ENCODE peak calls at places on chromosomes 3 and 15, in eight cellular contexts. One of them, this sample, is unnamed.

GRCh38 chr15:42612367-42612912 is 37.0 kb downstream of the STARD9 start:
- DNase-seq in RWPE1: no peak
- DNase-seq in hepatic stellate cell: no peak
- DNase-seq in stimulated activated naive B cell treated with anti-CD40 and anti-IgM and Interleukin-4, amounts not matched to agents 10 μg/mL and 1 μg/mL and 100 μg/mL, for 72 hours: no peak
- DNase-seq in neural crest cell: no peak
- DNase-seq in T-cell: no peak
- DNase-seq in NCI-H345: no peak
- DNase-seq in activated gamma-delta T cell treated with Interleukin-2 at 50 U/mL for 16 hours: no peak
- DNase-seq in this sample: no peak

GRCh38 chr3:17157713-17158112 is 273.0 kb downstream of the PLCL2 start:
- DNase-seq in T-cell: no peak
- DNase-seq in hepatic stellate cell: peak
- DNase-seq in activated gamma-delta T cell treated with Interleukin-2 at 50 U/mL for 16 hours: no peak
- DNase-seq in neural crest cell: no peak
- DNase-seq in stimulated activated naive B cell treated with anti-CD40 and anti-IgM and Interleukin-4, amounts not matched to agents 10 μg/mL and 1 μg/mL and 100 μg/mL, for 72 hours: no peak
- DNase-seq in RWPE1: no peak
- DNase-seq in NCI-H345: no peak
- DNase-seq in this sample: no peak

GRCh38 chr3:27560484-27561056 is 76.4 kb upstream of the SLC4A7 start:
- DNase-seq in T-cell: no peak
- DNase-seq in hepatic stellate cell: no peak
- DNase-seq in activated gamma-delta T cell treated with Interleukin-2 at 50 U/mL for 16 hours: no peak
- DNase-seq in RWPE1: no peak
- DNase-seq in NCI-H345: no peak
- DNase-seq in stimulated activated naive B cell treated with anti-CD40 and anti-IgM and Interleukin-4, amounts not matched to agents 10 μg/mL and 1 μg/mL and 100 μg/mL, for 72 hours: no peak
- DNase-seq in neural crest cell: no peak
- DNase-seq in this sample: no peak

GRCh38 chr3:197749315-197749600 is 425 bp upstream of the FYTTD1 start:
- DNase-seq in stimulated activated naive B cell treated with anti-CD40 and anti-IgM and Interleukin-4, amounts not matched to agents 10 μg/mL and 1 μg/mL and 100 μg/mL, for 72 hours: peak
- DNase-seq in RWPE1: peak
- DNase-seq in hepatic stellate cell: peak
- DNase-seq in neural crest cell: no peak
- DNase-seq in NCI-H345: peak
- DNase-seq in activated gamma-delta T cell treated with Interleukin-2 at 50 U/mL for 16 hours: peak
- DNase-seq in T-cell: peak
- DNase-seq in this sample: no peak

GRCh38 chr3:126514161-126514560 is 3.4 kb downstream of the UROC1 start:
- DNase-seq in RWPE1: no peak
- DNase-seq in T-cell: no peak
- DNase-seq in neural crest cell: no peak
- DNase-seq in hepatic stellate cell: no peak
- DNase-seq in NCI-H345: no peak
- DNase-seq in stimulated activated naive B cell treated with anti-CD40 and anti-IgM and Interleukin-4, amounts not matched to agents 10 μg/mL and 1 μg/mL and 100 μg/mL, for 72 hours: no peak
- DNase-seq in activated gamma-delta T cell treated with Interleukin-2 at 50 U/mL for 16 hours: no peak
- DNase-seq in this sample: no peak

GRCh38 chr3:145936986-145937385 is 224.0 kb downstream of the PLOD2 start:
- DNase-seq in NCI-H345: no peak
- DNase-seq in RWPE1: no peak
- DNase-seq in T-cell: no peak
- DNase-seq in activated gamma-delta T cell treated with Interleukin-2 at 50 U/mL for 16 hours: no peak
- DNase-seq in hepatic stellate cell: no peak
- DNase-seq in neural crest cell: no peak
- DNase-seq in stimulated activated naive B cell treated with anti-CD40 and anti-IgM and Interleukin-4, amounts not matched to agents 10 μg/mL and 1 μg/mL and 100 μg/mL, for 72 hours: no peak
- DNase-seq in this sample: no peak

GRCh38 chr3:123119802-123120201 is 53.0 kb downstream of the PDIA5 start:
- DNase-seq in RWPE1: no peak
- DNase-seq in neural crest cell: no peak
- DNase-seq in hepatic stellate cell: no peak
- DNase-seq in activated gamma-delta T cell treated with Interleukin-2 at 50 U/mL for 16 hours: no peak
- DNase-seq in NCI-H345: no peak
- DNase-seq in T-cell: no peak
- DNase-seq in stimulated activated naive B cell treated with anti-CD40 and anti-IgM and Interleukin-4, amounts not matched to agents 10 μg/mL and 1 μg/mL and 100 μg/mL, for 72 hours: no peak
- DNase-seq in this sample: no peak

GRCh38 chr3:57048052-57048671 is 12.3 kb upstream of the SPATA12 start:
- DNase-seq in stimulated activated naive B cell treated with anti-CD40 and anti-IgM and Interleukin-4, amounts not matched to agents 10 μg/mL and 1 μg/mL and 100 μg/mL, for 72 hours: no peak
- DNase-seq in hepatic stellate cell: no peak
- DNase-seq in NCI-H345: peak
- DNase-seq in RWPE1: no peak
- DNase-seq in neural crest cell: no peak
- DNase-seq in T-cell: no peak
- DNase-seq in activated gamma-delta T cell treated with Interleukin-2 at 50 U/mL for 16 hours: no peak
- DNase-seq in this sample: no peak

GRCh38 chr3:151726016-151726415 is 7.7 kb upstream of the AADACL2 start:
- DNase-seq in RWPE1: no peak
- DNase-seq in T-cell: no peak
- DNase-seq in stimulated activated naive B cell treated with anti-CD40 and anti-IgM and Interleukin-4, amounts not matched to agents 10 μg/mL and 1 μg/mL and 100 μg/mL, for 72 hours: no peak
- DNase-seq in hepatic stellate cell: no peak
- DNase-seq in activated gamma-delta T cell treated with Interleukin-2 at 50 U/mL for 16 hours: no peak
- DNase-seq in NCI-H345: no peak
- DNase-seq in neural crest cell: no peak
- DNase-seq in this sample: no peak

GRCh38 chr3:100007313-100007712 is 107.0 kb downstream of the FILIP1L start:
- DNase-seq in neural crest cell: no peak
- DNase-seq in RWPE1: no peak
- DNase-seq in stimulated activated naive B cell treated with anti-CD40 and anti-IgM and Interleukin-4, amounts not matched to agents 10 μg/mL and 1 μg/mL and 100 μg/mL, for 72 hours: no peak
- DNase-seq in activated gamma-delta T cell treated with Interleukin-2 at 50 U/mL for 16 hours: no peak
- DNase-seq in hepatic stellate cell: no peak
- DNase-seq in NCI-H345: no peak
- DNase-seq in T-cell: no peak
- DNase-seq in this sample: no peak

GRCh38 chr3:67402873-67403272 is 251.5 kb downstream of the SUCLG2 start:
- DNase-seq in hepatic stellate cell: no peak
- DNase-seq in RWPE1: no peak
- DNase-seq in stimulated activated naive B cell treated with anti-CD40 and anti-IgM and Interleukin-4, amounts not matched to agents 10 μg/mL and 1 μg/mL and 100 μg/mL, for 72 hours: no peak
- DNase-seq in T-cell: no peak
- DNase-seq in neural crest cell: no peak
- DNase-seq in NCI-H345: no peak
- DNase-seq in activated gamma-delta T cell treated with Interleukin-2 at 50 U/mL for 16 hours: no peak
- DNase-seq in this sample: no peak

GRCh38 chr15:92109485-92109884 is 256.0 kb downstream of the SLCO3A1 start:
- DNase-seq in activated gamma-delta T cell treated with Interleukin-2 at 50 U/mL for 16 hours: no peak
- DNase-seq in neural crest cell: no peak
- DNase-seq in NCI-H345: peak
- DNase-seq in stimulated activated naive B cell treated with anti-CD40 and anti-IgM and Interleukin-4, amounts not matched to agents 10 μg/mL and 1 μg/mL and 100 μg/mL, for 72 hours: no peak
- DNase-seq in RWPE1: no peak
- DNase-seq in T-cell: no peak
- DNase-seq in hepatic stellate cell: no peak
- DNase-seq in this sample: no peak

GRCh38 chr15:60128000-60128376 is 123.9 kb downstream of the FOXB1 start:
- DNase-seq in stimulated activated naive B cell treated with anti-CD40 and anti-IgM and Interleukin-4, amounts not matched to agents 10 μg/mL and 1 μg/mL and 100 μg/mL, for 72 hours: no peak
- DNase-seq in T-cell: no peak
- DNase-seq in NCI-H345: no peak
- DNase-seq in RWPE1: no peak
- DNase-seq in hepatic stellate cell: no peak
- DNase-seq in neural crest cell: no peak
- DNase-seq in activated gamma-delta T cell treated with Interleukin-2 at 50 U/mL for 16 hours: no peak
- DNase-seq in this sample: no peak

GRCh38 chr3:73490453-73491311 is 134.1 kb downstream of the PDZRN3 start:
- DNase-seq in RWPE1: no peak
- DNase-seq in activated gamma-delta T cell treated with Interleukin-2 at 50 U/mL for 16 hours: no peak
- DNase-seq in T-cell: no peak
- DNase-seq in NCI-H345: no peak
- DNase-seq in hepatic stellate cell: no peak
- DNase-seq in stimulated activated naive B cell treated with anti-CD40 and anti-IgM and Interleukin-4, amounts not matched to agents 10 μg/mL and 1 μg/mL and 100 μg/mL, for 72 hours: no peak
- DNase-seq in neural crest cell: no peak
- DNase-seq in this sample: no peak

GRCh38 chr3:141797167-141797773 is 34.1 kb downstream of the GRK7 start:
- DNase-seq in activated gamma-delta T cell treated with Interleukin-2 at 50 U/mL for 16 hours: peak
- DNase-seq in RWPE1: no peak
- DNase-seq in NCI-H345: no peak
- DNase-seq in stimulated activated naive B cell treated with anti-CD40 and anti-IgM and Interleukin-4, amounts not matched to agents 10 μg/mL and 1 μg/mL and 100 μg/mL, for 72 hours: peak
- DNase-seq in hepatic stellate cell: peak
- DNase-seq in T-cell: no peak
- DNase-seq in neural crest cell: peak
- DNase-seq in this sample: no peak

GRCh38 chr3:160038862-160039562 is 50.4 kb downstream of the IL12A start:
- DNase-seq in RWPE1: no peak
- DNase-seq in T-cell: no peak
- DNase-seq in neural crest cell: peak
- DNase-seq in hepatic stellate cell: no peak
- DNase-seq in stimulated activated naive B cell treated with anti-CD40 and anti-IgM and Interleukin-4, amounts not matched to agents 10 μg/mL and 1 μg/mL and 100 μg/mL, for 72 hours: peak
- DNase-seq in NCI-H345: peak
- DNase-seq in activated gamma-delta T cell treated with Interleukin-2 at 50 U/mL for 16 hours: no peak
- DNase-seq in this sample: no peak

GRCh38 chr3:8622873-8623725 is 21.5 kb downstream of the SSUH2 start:
- DNase-seq in hepatic stellate cell: peak
- DNase-seq in T-cell: no peak
- DNase-seq in NCI-H345: peak
- DNase-seq in activated gamma-delta T cell treated with Interleukin-2 at 50 U/mL for 16 hours: no peak
- DNase-seq in RWPE1: peak
- DNase-seq in neural crest cell: peak
- DNase-seq in stimulated activated naive B cell treated with anti-CD40 and anti-IgM and Interleukin-4, amounts not matched to agents 10 μg/mL and 1 μg/mL and 100 μg/mL, for 72 hours: peak
- DNase-seq in this sample: peak

GRCh38 chr3:171654809-171655208 is 155.5 kb downstream of the PLD1 start:
- DNase-seq in activated gamma-delta T cell treated with Interleukin-2 at 50 U/mL for 16 hours: no peak
- DNase-seq in RWPE1: peak
- DNase-seq in NCI-H345: no peak
- DNase-seq in neural crest cell: no peak
- DNase-seq in hepatic stellate cell: no peak
- DNase-seq in stimulated activated naive B cell treated with anti-CD40 and anti-IgM and Interleukin-4, amounts not matched to agents 10 μg/mL and 1 μg/mL and 100 μg/mL, for 72 hours: no peak
- DNase-seq in T-cell: no peak
- DNase-seq in this sample: no peak

GRCh38 chr3:14428087-14429067 is 26.0 kb downstream of the SLC6A6 start:
- DNase-seq in activated gamma-delta T cell treated with Interleukin-2 at 50 U/mL for 16 hours: no peak
- DNase-seq in T-cell: no peak
- DNase-seq in neural crest cell: no peak
- DNase-seq in stimulated activated naive B cell treated with anti-CD40 and anti-IgM and Interleukin-4, amounts not matched to agents 10 μg/mL and 1 μg/mL and 100 μg/mL, for 72 hours: peak
- DNase-seq in RWPE1: no peak
- DNase-seq in hepatic stellate cell: no peak
- DNase-seq in NCI-H345: no peak
- DNase-seq in this sample: no peak

GRCh38 chr3:36941658-36942057 is 3.2 kb downstream of the TRANK1 start:
- DNase-seq in activated gamma-delta T cell treated with Interleukin-2 at 50 U/mL for 16 hours: no peak
- DNase-seq in T-cell: no peak
- DNase-seq in hepatic stellate cell: no peak
- DNase-seq in NCI-H345: no peak
- DNase-seq in stimulated activated naive B cell treated with anti-CD40 and anti-IgM and Interleukin-4, amounts not matched to agents 10 μg/mL and 1 μg/mL and 100 μg/mL, for 72 hours: no peak
- DNase-seq in neural crest cell: no peak
- DNase-seq in RWPE1: no peak
- DNase-seq in this sample: no peak

GRCh38 chr3:141366285-141367037 is 1.8 kb upstream of the ZBTB38 start:
- DNase-seq in hepatic stellate cell: peak
- DNase-seq in RWPE1: peak
- DNase-seq in T-cell: no peak
- DNase-seq in activated gamma-delta T cell treated with Interleukin-2 at 50 U/mL for 16 hours: no peak
- DNase-seq in neural crest cell: no peak
- DNase-seq in stimulated activated naive B cell treated with anti-CD40 and anti-IgM and Interleukin-4, amounts not matched to agents 10 μg/mL and 1 μg/mL and 100 μg/mL, for 72 hours: no peak
- DNase-seq in NCI-H345: no peak
- DNase-seq in this sample: no peak

GRCh38 chr3:133991209-133991608 is 38.5 kb downstream of the SLCO2A1 start:
- DNase-seq in stimulated activated naive B cell treated with anti-CD40 and anti-IgM and Interleukin-4, amounts not matched to agents 10 μg/mL and 1 μg/mL and 100 μg/mL, for 72 hours: no peak
- DNase-seq in NCI-H345: no peak
- DNase-seq in hepatic stellate cell: no peak
- DNase-seq in activated gamma-delta T cell treated with Interleukin-2 at 50 U/mL for 16 hours: no peak
- DNase-seq in neural crest cell: no peak
- DNase-seq in RWPE1: peak
- DNase-seq in T-cell: no peak
- DNase-seq in this sample: no peak

GRCh38 chr3:107979538-107979937 is 111.3 kb downstream of the CD47 start:
- DNase-seq in RWPE1: no peak
- DNase-seq in activated gamma-delta T cell treated with Interleukin-2 at 50 U/mL for 16 hours: no peak
- DNase-seq in NCI-H345: no peak
- DNase-seq in T-cell: no peak
- DNase-seq in stimulated activated naive B cell treated with anti-CD40 and anti-IgM and Interleukin-4, amounts not matched to agents 10 μg/mL and 1 μg/mL and 100 μg/mL, for 72 hours: no peak
- DNase-seq in hepatic stellate cell: no peak
- DNase-seq in neural crest cell: no peak
- DNase-seq in this sample: no peak

GRCh38 chr15:68620721-68621528 is 42.1 kb downstream of the CORO2B start:
- DNase-seq in activated gamma-delta T cell treated with Interleukin-2 at 50 U/mL for 16 hours: no peak
- DNase-seq in stimulated activated naive B cell treated with anti-CD40 and anti-IgM and Interleukin-4, amounts not matched to agents 10 μg/mL and 1 μg/mL and 100 μg/mL, for 72 hours: no peak
- DNase-seq in T-cell: no peak
- DNase-seq in neural crest cell: no peak
- DNase-seq in RWPE1: no peak
- DNase-seq in hepatic stellate cell: peak
- DNase-seq in NCI-H345: peak
- DNase-seq in this sample: no peak

GRCh38 chr3:191919627-191920026 is 458.7 kb downstream of the PYDC2 start:
- DNase-seq in stimulated activated naive B cell treated with anti-CD40 and anti-IgM and Interleukin-4, amounts not matched to agents 10 μg/mL and 1 μg/mL and 100 μg/mL, for 72 hours: no peak
- DNase-seq in RWPE1: no peak
- DNase-seq in neural crest cell: no peak
- DNase-seq in T-cell: no peak
- DNase-seq in hepatic stellate cell: no peak
- DNase-seq in NCI-H345: no peak
- DNase-seq in activated gamma-delta T cell treated with Interleukin-2 at 50 U/mL for 16 hours: no peak
- DNase-seq in this sample: no peak

GRCh38 chr3:183253961-183254815 is 1.1 kb downstream of the B3GNT5 start:
- DNase-seq in stimulated activated naive B cell treated with anti-CD40 and anti-IgM and Interleukin-4, amounts not matched to agents 10 μg/mL and 1 μg/mL and 100 μg/mL, for 72 hours: peak
- DNase-seq in NCI-H345: peak
- DNase-seq in T-cell: no peak
- DNase-seq in hepatic stellate cell: no peak
- DNase-seq in RWPE1: no peak
- DNase-seq in neural crest cell: peak
- DNase-seq in activated gamma-delta T cell treated with Interleukin-2 at 50 U/mL for 16 hours: no peak
- DNase-seq in this sample: no peak

GRCh38 chr3:188046561-188047213 is 107.3 kb upstream of the LPP start:
- DNase-seq in hepatic stellate cell: no peak
- DNase-seq in activated gamma-delta T cell treated with Interleukin-2 at 50 U/mL for 16 hours: no peak
- DNase-seq in T-cell: no peak
- DNase-seq in neural crest cell: no peak
- DNase-seq in stimulated activated naive B cell treated with anti-CD40 and anti-IgM and Interleukin-4, amounts not matched to agents 10 μg/mL and 1 μg/mL and 100 μg/mL, for 72 hours: no peak
- DNase-seq in RWPE1: no peak
- DNase-seq in NCI-H345: no peak
- DNase-seq in this sample: no peak

GRCh38 chr3:179666436-179667035 is 13.7 kb downstream of the USP13 start:
- DNase-seq in activated gamma-delta T cell treated with Interleukin-2 at 50 U/mL for 16 hours: no peak
- DNase-seq in stimulated activated naive B cell treated with anti-CD40 and anti-IgM and Interleukin-4, amounts not matched to agents 10 μg/mL and 1 μg/mL and 100 μg/mL, for 72 hours: no peak
- DNase-seq in NCI-H345: peak
- DNase-seq in T-cell: no peak
- DNase-seq in neural crest cell: no peak
- DNase-seq in RWPE1: no peak
- DNase-seq in hepatic stellate cell: no peak
- DNase-seq in this sample: no peak

GRCh38 chr3:117868766-117869165 is 1159.2 kb downstream of the TUSC7 start:
- DNase-seq in neural crest cell: no peak
- DNase-seq in activated gamma-delta T cell treated with Interleukin-2 at 50 U/mL for 16 hours: no peak
- DNase-seq in hepatic stellate cell: no peak
- DNase-seq in stimulated activated naive B cell treated with anti-CD40 and anti-IgM and Interleukin-4, amounts not matched to agents 10 μg/mL and 1 μg/mL and 100 μg/mL, for 72 hours: no peak
- DNase-seq in NCI-H345: no peak
- DNase-seq in T-cell: no peak
- DNase-seq in RWPE1: no peak
- DNase-seq in this sample: no peak

GRCh38 chr3:71585126-71585525 is 1.6 kb upstream of the FOXP1 start:
- DNase-seq in stimulated activated naive B cell treated with anti-CD40 and anti-IgM and Interleukin-4, amounts not matched to agents 10 μg/mL and 1 μg/mL and 100 μg/mL, for 72 hours: peak
- DNase-seq in RWPE1: no peak
- DNase-seq in T-cell: no peak
- DNase-seq in NCI-H345: no peak
- DNase-seq in activated gamma-delta T cell treated with Interleukin-2 at 50 U/mL for 16 hours: no peak
- DNase-seq in hepatic stellate cell: no peak
- DNase-seq in neural crest cell: no peak
- DNase-seq in this sample: no peak

GRCh38 chr3:184345678-184346144 is 8.3 kb downstream of the FAM131A start:
- DNase-seq in stimulated activated naive B cell treated with anti-CD40 and anti-IgM and Interleukin-4, amounts not matched to agents 10 μg/mL and 1 μg/mL and 100 μg/mL, for 72 hours: no peak
- DNase-seq in NCI-H345: peak
- DNase-seq in activated gamma-delta T cell treated with Interleukin-2 at 50 U/mL for 16 hours: no peak
- DNase-seq in neural crest cell: peak
- DNase-seq in T-cell: no peak
- DNase-seq in RWPE1: peak
- DNase-seq in hepatic stellate cell: peak
- DNase-seq in this sample: no peak

GRCh38 chr3:177680442-177680821 is 483.1 kb upstream of the TBL1XR1 start:
- DNase-seq in hepatic stellate cell: no peak
- DNase-seq in activated gamma-delta T cell treated with Interleukin-2 at 50 U/mL for 16 hours: no peak
- DNase-seq in NCI-H345: no peak
- DNase-seq in stimulated activated naive B cell treated with anti-CD40 and anti-IgM and Interleukin-4, amounts not matched to agents 10 μg/mL and 1 μg/mL and 100 μg/mL, for 72 hours: no peak
- DNase-seq in neural crest cell: no peak
- DNase-seq in T-cell: no peak
- DNase-seq in RWPE1: peak
- DNase-seq in this sample: no peak

GRCh38 chr15:25789616-25790002 is 73.5 kb downstream of the ATP10A start:
- DNase-seq in T-cell: no peak
- DNase-seq in RWPE1: no peak
- DNase-seq in stimulated activated naive B cell treated with anti-CD40 and anti-IgM and Interleukin-4, amounts not matched to agents 10 μg/mL and 1 μg/mL and 100 μg/mL, for 72 hours: no peak
- DNase-seq in hepatic stellate cell: no peak
- DNase-seq in NCI-H345: no peak
- DNase-seq in neural crest cell: no peak
- DNase-seq in activated gamma-delta T cell treated with Interleukin-2 at 50 U/mL for 16 hours: no peak
- DNase-seq in this sample: no peak

GRCh38 chr3:49022751-49023171 is 840 bp downstream of the NDUFAF3 start:
- DNase-seq in hepatic stellate cell: no peak
- DNase-seq in neural crest cell: no peak
- DNase-seq in T-cell: no peak
- DNase-seq in NCI-H345: no peak
- DNase-seq in stimulated activated naive B cell treated with anti-CD40 and anti-IgM and Interleukin-4, amounts not matched to agents 10 μg/mL and 1 μg/mL and 100 μg/mL, for 72 hours: no peak
- DNase-seq in RWPE1: no peak
- DNase-seq in activated gamma-delta T cell treated with Interleukin-2 at 50 U/mL for 16 hours: no peak
- DNase-seq in this sample: no peak